ENCODE peak calls at places on chromosome 5, in eight cellular contexts. Y, F, C, M, R, O, G and K are unnamed samples.
A peak's percentile ranks its signal among the peaks of the same experiment; 100 is the strongest.

GRCh38 chr5:151483176-151483575 is 35.8 kb downstream of the SLC36A1 start:
- DNase-seq in O (no peak), F (peak; percentile 25), C (no peak), G (no peak), Y (no peak), M (no peak), R (peak; percentile 97), K (no peak)

GRCh38 chr5:78651468-78651867 is 2.9 kb upstream of the LHFPL2 start:
- DNase-seq in R (no peak), O (no peak), G (no peak), Y (no peak), M (no peak), C (no peak), F (no peak), K (no peak)

GRCh38 chr5:179304466-179304865 is 40.8 kb downstream of the ADAMTS2 start:
- DNase-seq in F (peak; percentile 98), O (no peak), Y (no peak), R (no peak), G (no peak), C (no peak), M (no peak), K (no peak)

GRCh38 chr5:115548683-115549082 is 4.1 kb upstream of the FEM1C start:
- DNase-seq in R (no peak), C (no peak), O (no peak), G (no peak), Y (no peak), M (no peak), F (no peak), K (no peak)

GRCh38 chr5:157998021-157998504 is 139.1 kb upstream of the CLINT1 start:
- DNase-seq in R (peak; percentile 4), G (peak; percentile 79), Y (no peak), F (peak; percentile 60), C (no peak), O (no peak), M (no peak), K (peak; percentile 90)

GRCh38 chr5:122665087-122665486 is 109.8 kb upstream of the SNX2 start:
- DNase-seq in M (no peak), C (no peak), R (no peak), Y (no peak), O (no peak), F (peak; percentile 25), G (no peak), K (no peak)

GRCh38 chr5:103355590-103355989 is 97.0 kb downstream of the MACIR start:
- DNase-seq in F (no peak), Y (no peak), M (no peak), R (no peak), O (no peak), G (no peak), C (no peak), K (no peak)

GRCh38 chr5:174245506-174245905 is 200.0 kb downstream of the NSG2 start:
- DNase-seq in R (no peak), C (no peak), M (no peak), Y (no peak), F (no peak), G (no peak), O (no peak), K (no peak)

DNA sequence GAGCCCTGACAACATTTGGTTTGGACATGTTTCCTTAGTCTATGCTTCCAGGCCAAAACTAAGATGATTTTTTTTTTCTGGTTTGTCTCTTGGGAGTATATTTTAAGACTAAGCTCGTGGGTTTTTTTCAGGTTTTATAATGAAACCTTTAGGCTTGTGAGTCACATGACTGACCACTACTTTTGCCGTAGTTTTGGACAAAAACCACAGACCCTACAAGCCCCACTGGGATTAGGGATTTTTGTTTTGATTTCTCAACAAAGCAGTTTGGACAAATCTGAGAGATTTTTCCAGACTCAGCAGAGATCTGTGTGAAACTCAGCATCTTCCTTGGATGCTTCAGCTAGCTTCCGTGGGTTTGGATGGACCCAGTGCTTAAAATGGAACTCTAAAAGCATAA is 70.2 kb upstream of the SMIM15 start:
- DNase-seq in M (no peak), G (no peak), Y (no peak), O (no peak), F (peak; percentile 64), C (no peak), R (no peak), K (no peak)
- H3K4me3 ChIP-seq in M (no peak overlapping the region), G (no peak overlapping the region), Y (peak overlapping the region; percentile 12), O (no peak overlapping the region), F (no peak overlapping the region), C (no peak overlapping the region), R (no peak overlapping the region), K (no peak overlapping the region)

GRCh38 chr5:109703827-109704226 is 14.1 kb downstream of the MAN2A1 start:
- DNase-seq in Y (no peak), O (no peak), C (no peak), R (no peak), F (no peak), M (no peak), G (no peak), K (no peak)
- TF ChIP-seq CTCF in Y (no peak), O (no peak), C (no peak), R (no peak), F (no peak), M (no peak), G (no peak), K (no peak)

GRCh38 chr5:15621094-15621493 is 121.1 kb downstream of the FBXL7 start:
- DNase-seq in F (no peak), G (no peak), O (no peak), R (no peak), M (no peak), C (no peak), Y (no peak), K (no peak)
- H3K4me3 ChIP-seq in F (no peak overlapping the region), G (no peak overlapping the region), O (no peak overlapping the region), R (no peak overlapping the region), M (no peak overlapping the region), C (no peak overlapping the region), Y (peak overlapping the region; percentile 29), K (no peak overlapping the region)

GRCh38 chr5:16417392-16418074 is 48.1 kb downstream of the ZNF622 start:
- DNase-seq in O (no peak), G (no peak), C (no peak), F (no peak), R (no peak), M (no peak), Y (no peak), K (no peak)
- TF ChIP-seq CTCF in O (no peak), G (no peak), C (no peak), F (no peak), R (no peak), M (no peak), Y (no peak), K (no peak)

GRCh38 chr5:57447656-57448055 is 35.0 kb downstream of the ACTBL2 start:
- DNase-seq in C (no peak), R (no peak), Y (no peak), F (peak; percentile 51), G (no peak), M (no peak), O (no peak), K (no peak)

GRCh38 chr5:57448751-57449150 is 33.9 kb downstream of the ACTBL2 start:
- DNase-seq in R (no peak), F (no peak), O (no peak), M (no peak), Y (no peak), G (no peak), C (no peak), K (no peak)

GRCh38 chr5:57445715-57446037 is 36.9 kb downstream of the ACTBL2 start:
- DNase-seq in R (no peak), M (no peak), G (no peak), C (no peak), O (no peak), F (peak; percentile 57), Y (no peak), K (no peak)

GRCh38 chr5:57446966-57447365 is 35.6 kb downstream of the ACTBL2 start:
- DNase-seq in R (no peak), M (no peak), Y (no peak), G (no peak), F (no peak), C (no peak), O (no peak), K (no peak)

DNA sequence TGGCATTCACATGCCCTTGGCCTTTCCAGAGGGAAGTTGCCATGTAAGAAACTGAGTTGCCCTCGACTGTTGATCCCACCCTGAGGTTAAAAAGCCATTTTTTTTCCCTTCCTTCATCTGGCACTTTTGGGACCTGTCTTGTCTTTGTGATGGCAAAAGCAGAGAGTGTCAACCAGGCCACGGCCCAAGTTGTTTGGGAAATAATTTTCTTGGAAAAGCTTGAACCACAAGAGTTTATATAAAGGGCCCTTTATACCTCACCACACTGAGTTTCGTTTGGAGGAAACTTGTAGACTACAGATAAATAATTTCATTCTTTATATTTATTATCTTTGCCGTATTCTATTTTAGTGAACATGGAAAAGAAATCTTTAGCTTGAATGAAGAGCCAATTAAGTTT is 34.3 kb downstream of the ACTBL2 start:
- DNase-seq in O (no peak), Y (no peak), C (no peak), R (no peak), F (no peak), G (no peak), M (no peak), K (no peak)
- H3K4me3 ChIP-seq in O (no peak overlapping the region), Y (no peak overlapping the region), C (no peak overlapping the region), R (no peak overlapping the region), F (no peak overlapping the region), G (no peak overlapping the region), M (no peak overlapping the region), K (no peak overlapping the region)